ENCODE peak calls at places on chromosomes 7 and 10, in seven cellular contexts. K is choroid plexus epithelial cell, Z is adrenal gland, C is cardiac fibroblast, V is IMR-90, X is uterus, U is endodermal cell. B is an unnamed sample.

GRCh38 chr7:47480576-47481538 is 101.1 kb downstream of the TNS3 start:
- DNase-seq in K (no peak), Z (no peak), C (no peak), V (no peak), X (no peak), U (peak), B (no peak)

GRCh38 chr10:127527320-127527719 is 21.8 kb upstream of the NPS start:
- DNase-seq in K (no peak), Z (no peak), C (no peak), V (no peak), X (no peak), U (no peak), B (no peak)

GRCh38 chr10:91549296-91549695 is 83.6 kb downstream of the PPP1R3C start:
- DNase-seq in K (no peak), Z (no peak), C (no peak), V (no peak), X (no peak), U (no peak), B (no peak)

GRCh38 chr10:124152139-124152780 is 58.9 kb upstream of the CHST15 start:
- DNase-seq in K (peak), Z (no peak), C (peak), V (peak), X (no peak), U (peak), B (peak)

GRCh38 chr10:30081182-30081581 is 21.8 kb upstream of the JCAD start:
- DNase-seq in K (no peak), Z (no peak), C (no peak), V (no peak), X (no peak), U (no peak), B (no peak)

GRCh38 chr7:135745702-135746312 is 2.8 kb downstream of the FAM180A start:
- DNase-seq in K (peak), Z (peak), C (peak), V (peak), X (peak), U (no peak), B (peak)

GRCh38 chr10:126059101-126059826 is 162.9 kb downstream of the FANK1 start:
- DNase-seq in K (peak), Z (no peak), C (peak), V (peak), X (no peak), U (no peak), B (peak)

GRCh38 chr7:13687500-13687899 is 302.0 kb downstream of the ETV1 start:
- DNase-seq in K (no peak), Z (no peak), C (no peak), V (no peak), X (no peak), U (no peak), B (no peak)

GRCh38 chr10:86393858-86394472 is 27.4 kb upstream of the GRID1 start:
- DNase-seq in K (no peak), Z (no peak), C (no peak), V (no peak), X (no peak), U (no peak), B (no peak)

GRCh38 chr7:76428868-76429805 is 4.4 kb downstream of the ZP3 start:
- DNase-seq in K (peak), Z (no peak), C (peak), V (peak), X (no peak), U (peak), B (peak)

GRCh38 chr10:116272497-116273221 is at the start of gene GFRA1:
- DNase-seq in K (no peak), Z (peak), C (no peak), V (peak), X (no peak), U (peak), B (peak)

GRCh38 chr7:92246363-92247101 is 758 bp downstream of the ANKIB1 start:
- DNase-seq in K (peak), Z (peak), C (peak), V (peak), X (peak), U (peak), B (no peak)

GRCh38 chr7:91582799-91583230 is 297.7 kb downstream of the MTERF1 start:
- DNase-seq in K (no peak), Z (no peak), C (no peak), V (no peak), X (no peak), U (peak), B (no peak)

GRCh38 chr7:5589819-5590595 is 166.4 kb upstream of the TNRC18 start:
- DNase-seq in K (no peak), Z (no peak), C (no peak), V (no peak), X (no peak), U (no peak), B (no peak)

GRCh38 chr7:71322201-71322600 is 190.3 kb downstream of the GALNT17 start:
- DNase-seq in K (no peak), Z (no peak), C (no peak), V (no peak), X (no peak), U (no peak), B (no peak)

GRCh38 chr7:34457329-34457728 is 200.7 kb upstream of the NPSR1 start:
- DNase-seq in K (no peak), Z (no peak), C (no peak), V (no peak), X (no peak), U (peak), B (no peak)

GRCh38 chr7:40604601-40605438 is 470.0 kb downstream of the SUGCT start:
- DNase-seq in K (peak), Z (peak), C (peak), V (peak), X (no peak), U (peak), B (peak)

GRCh38 chr7:27205325-27206280 is 5.7 kb upstream of the HOXA13 start:
- DNase-seq in K (no peak), Z (no peak), C (no peak), V (no peak), X (no peak), U (peak), B (no peak)

GRCh38 chr10:117936136-117936535 is 110.6 kb downstream of the RAB11FIP2 start:
- DNase-seq in K (peak), Z (no peak), C (peak), V (peak), X (peak), U (no peak), B (peak)

GRCh38 chr10:132162590-132163277 is 24.0 kb upstream of the DPYSL4 start:
- DNase-seq in K (no peak), Z (no peak), C (no peak), V (no peak), X (no peak), U (no peak), B (no peak)

GRCh38 chr10:69854685-69855345 is 53.1 kb downstream of the COL13A1 start:
- DNase-seq in K (no peak), Z (no peak), C (no peak), V (no peak), X (no peak), U (no peak), B (no peak)

GRCh38 chr10:69853064-69853463 is 51.4 kb downstream of the COL13A1 start:
- DNase-seq in K (no peak), Z (no peak), C (no peak), V (no peak), X (no peak), U (peak), B (no peak)

GRCh38 chr10:69856601-69857166 is 55.0 kb downstream of the COL13A1 start:
- DNase-seq in K (no peak), Z (no peak), C (no peak), V (no peak), X (no peak), U (no peak), B (no peak)

GRCh38 chr10:69858201-69858600 is 56.5 kb downstream of the COL13A1 start:
- DNase-seq in K (no peak), Z (no peak), C (no peak), V (no peak), X (no peak), U (no peak), B (no peak)

GRCh38 chr10:69855346-69856163 is 53.8 kb downstream of the COL13A1 start:
- DNase-seq in K (no peak), Z (no peak), C (no peak), V (no peak), X (no peak), U (no peak), B (no peak)
- H3K4me3 ChIP-seq in K (no peak), Z (no peak), C (no peak), V (no peak), X (no peak), U (no peak), B (no peak)

GRCh38 chr10:21100190-21100589 is 203.1 kb upstream of the NEBL start:
- DNase-seq in K (peak), Z (no peak), C (peak), V (no peak), X (no peak), U (no peak), B (peak)
- H3K4me3 ChIP-seq in K (no peak), Z (no peak), C (no peak), V (no peak), X (no peak), U (no peak), B (no peak)

GRCh38 chr10:51020175-51020574 is 54.1 kb upstream of the PRKG1 start:
- DNase-seq in K (no peak), Z (no peak), C (no peak), V (no peak), X (no peak), U (no peak), B (no peak)

GRCh38 chr10:51023611-51024010 is 50.7 kb upstream of the PRKG1 start:
- DNase-seq in K (no peak), Z (no peak), C (no peak), V (peak), X (no peak), U (no peak), B (no peak)

GRCh38 chr10:51022933-51023585 is 51.2 kb upstream of the PRKG1 start:
- DNase-seq in K (no peak), Z (no peak), C (no peak), V (no peak), X (no peak), U (no peak), B (no peak)
- H3K4me3 ChIP-seq in K (no peak), Z (no peak), C (no peak), V (no peak), X (no peak), U (no peak), B (no peak)

GRCh38 chr7:15916666-15917388 is 230.3 kb upstream of the MEOX2 start:
- DNase-seq in K (peak), Z (no peak), C (peak), V (peak), X (no peak), U (no peak), B (peak)
- H3K4me3 ChIP-seq in K (no peak), Z (no peak), C (no peak), V (no peak), X (no peak), U (no peak), B (peak)

DNA sequence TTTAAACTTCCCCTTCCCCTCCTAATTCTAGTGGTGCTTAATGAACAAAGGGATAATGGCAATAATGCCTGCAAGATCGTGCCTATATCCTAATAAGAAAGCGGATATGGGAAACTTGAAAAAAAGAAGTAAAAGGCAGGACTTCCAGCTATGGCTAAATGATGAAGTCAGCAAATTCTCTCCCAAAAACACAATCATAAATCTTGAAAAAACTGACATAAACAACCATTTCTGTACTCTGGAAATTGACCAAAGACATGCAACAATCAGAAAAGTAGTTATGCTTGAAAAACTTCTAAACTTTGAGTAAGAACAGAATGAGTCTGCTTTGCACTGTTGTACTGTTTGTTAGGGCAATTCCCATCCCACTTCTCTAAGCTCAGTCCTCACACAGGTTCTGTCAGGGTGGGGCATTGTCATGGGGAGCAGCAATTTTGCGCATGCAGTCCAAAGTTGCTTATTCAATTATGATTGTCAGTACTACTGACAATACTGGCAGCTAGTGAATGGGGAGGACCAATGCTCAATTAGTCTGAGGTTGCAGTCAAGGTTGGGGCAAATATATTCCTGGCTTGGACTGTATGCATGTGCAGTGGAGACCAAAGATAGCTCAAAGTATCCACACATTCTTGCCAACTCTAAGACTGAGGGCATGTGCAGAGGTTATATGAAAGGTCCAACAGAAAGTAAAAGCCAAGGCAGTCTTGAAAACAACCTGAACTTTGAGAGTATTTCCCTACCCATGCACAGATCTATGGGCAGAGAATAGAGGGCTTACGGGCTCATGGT is 34.1 kb upstream of the ARHGAP22 start:
- DNase-seq in K (no peak), Z (no peak), C (no peak), V (no peak), X (no peak), U (no peak), B (no peak)
- H3K4me3 ChIP-seq in K (no peak), Z (no peak), C (no peak), V (no peak), X (no peak), U (no peak), B (no peak)

GRCh38 chr10:79402625-79402946 is 42.8 kb downstream of the ZCCHC24 start:
- DNase-seq in K (no peak), Z (no peak), C (no peak), V (no peak), X (peak), U (no peak), B (no peak)

GRCh38 chr10:79402951-79403350 is 42.5 kb downstream of the ZCCHC24 start:
- DNase-seq in K (peak), Z (no peak), C (no peak), V (no peak), X (peak), U (peak), B (no peak)

GRCh38 chr10:79404231-79404609 is 41.2 kb downstream of the ZCCHC24 start:
- DNase-seq in K (peak), Z (no peak), C (peak), V (peak), X (peak), U (peak), B (peak)

GRCh38 chr10:79404690-79405131 is 40.7 kb downstream of the ZCCHC24 start:
- DNase-seq in K (no peak), Z (no peak), C (no peak), V (no peak), X (peak), U (peak), B (no peak)

DNA sequence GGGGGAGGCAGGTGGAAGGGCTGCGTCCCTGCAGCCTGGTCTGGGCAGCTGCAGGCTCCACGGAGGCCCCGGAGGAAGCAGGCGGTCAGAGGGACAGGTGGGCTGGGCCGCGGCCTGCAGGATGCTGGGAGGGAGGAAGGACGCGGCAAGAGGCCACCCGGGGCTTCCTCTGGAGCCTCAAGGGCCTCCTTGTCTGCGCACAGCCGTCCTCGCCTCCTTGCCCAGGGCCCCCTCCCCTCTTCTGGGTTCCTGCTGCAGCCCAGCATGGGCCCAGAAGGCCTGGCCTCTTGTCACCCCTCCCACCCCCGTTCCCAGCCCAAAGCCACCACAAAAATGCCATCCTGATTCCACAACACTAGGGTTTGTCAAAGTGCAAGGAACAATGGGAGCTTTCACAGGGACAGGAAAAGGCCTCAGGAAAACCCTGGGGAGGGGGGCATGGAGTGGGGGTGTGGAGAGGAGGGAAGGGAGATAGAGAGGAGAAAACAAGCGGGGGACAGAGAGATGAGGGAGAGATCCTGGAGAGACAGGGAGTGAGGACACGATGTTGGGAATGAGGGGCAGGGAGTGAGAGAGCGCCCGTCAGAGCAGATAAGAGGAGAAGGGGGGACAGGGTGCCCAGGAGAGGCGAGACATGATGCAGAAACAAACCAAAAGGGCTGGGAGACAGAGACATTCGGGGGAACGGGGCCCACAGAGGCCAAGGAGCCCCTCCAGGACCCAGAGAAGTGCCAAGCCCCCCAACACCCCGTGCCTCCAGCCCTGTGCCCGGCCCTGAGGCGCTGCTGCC is 41.8 kb downstream of the ZCCHC24 start:
- DNase-seq in K (peak), Z (no peak), C (no peak), V (no peak), X (peak), U (peak), B (peak)
- H3K4me3 ChIP-seq in K (peak), Z (no peak), C (no peak), V (no peak), X (no peak), U (peak), B (peak)